ENCODE peak calls at places on chromosome 1, in five cellular contexts. K, Q, N, X and I are unnamed samples. For H4K20me1, the result is how much of the 10 kb centered on the place peaks cover.

GRCh38 chr1:160309183-160309535 is 24.2 kb upstream of the PEX19 start:
- DNase-seq in K (peak), Q (peak), N (no peak), X (no peak), I (no peak)

GRCh38 chr1:231232870-231233734 is 7.9 kb upstream of the GNPAT start:
- DNase-seq in K (no peak), Q (no peak), N (no peak), X (no peak), I (no peak)

GRCh38 chr1:62448221-62448933 is 11.5 kb downstream of the USP1 start:
- DNase-seq in K (no peak), Q (no peak), N (no peak), X (no peak), I (no peak)

GRCh38 chr1:65449214-65449823 is 28.9 kb downstream of the LEPR start:
- DNase-seq in K (no peak), Q (peak), N (no peak), X (no peak), I (no peak)

GRCh38 chr1:21736876-21737275 is 46.1 kb downstream of the USP48 start:
- DNase-seq in K (no peak), Q (no peak), N (no peak), X (no peak), I (no peak)

GRCh38 chr1:16067127-16067768 is 6.2 kb downstream of the FAM131C start:
- DNase-seq in K (no peak), Q (no peak), N (peak), X (peak), I (no peak)

GRCh38 chr1:115332813-115333608 is 5.0 kb downstream of the NGF start:
- DNase-seq in K (peak), Q (no peak), N (no peak), X (no peak), I (no peak)

GRCh38 chr1:12692967-12693782 is 22.7 kb upstream of the AADACL3 start:
- DNase-seq in K (peak), Q (no peak), N (no peak), X (no peak), I (no peak)

GRCh38 chr1:101820080-101820479 is 176.6 kb downstream of the OLFM3 start:
- DNase-seq in K (peak), Q (peak), N (peak), X (peak), I (peak)

GRCh38 chr1:235069577-235070563 is 58.8 kb downstream of the TOMM20 start:
- DNase-seq in K (peak), Q (peak), N (no peak), X (no peak), I (no peak)

GRCh38 chr1:56563568-56563967 is 15.8 kb downstream of the PLPP3 start:
- DNase-seq in K (no peak), Q (no peak), N (no peak), X (no peak), I (no peak)
- H3K9ac ChIP-seq in K (no peak), Q (no peak), N (no peak), X (no peak), I (no peak)

DNA sequence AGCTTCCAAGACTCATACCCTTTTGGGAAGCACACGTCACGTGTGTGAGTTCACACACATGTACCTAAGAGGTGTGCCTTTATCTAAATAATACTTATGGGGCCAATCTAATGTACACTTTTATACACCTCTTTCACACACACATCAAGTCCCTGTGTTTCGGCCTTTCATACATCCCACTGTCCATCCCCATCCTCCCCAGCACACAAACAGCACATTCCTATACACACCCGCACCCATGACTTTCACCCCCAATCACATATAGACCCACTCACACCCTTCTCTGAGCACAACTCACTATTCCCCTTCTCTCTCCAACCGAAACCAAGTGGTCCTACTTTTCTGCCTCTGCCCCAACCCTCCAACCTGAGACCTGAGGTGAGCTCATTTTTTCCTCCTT is 3.5 kb downstream of the MEX3A start:
- DNase-seq in K (no peak), Q (no peak), N (no peak), X (no peak), I (no peak)
- H4K20me1 ChIP-seq in K (under half), Q (under half), N (half or more), X (under half), I (under half)

DNA sequence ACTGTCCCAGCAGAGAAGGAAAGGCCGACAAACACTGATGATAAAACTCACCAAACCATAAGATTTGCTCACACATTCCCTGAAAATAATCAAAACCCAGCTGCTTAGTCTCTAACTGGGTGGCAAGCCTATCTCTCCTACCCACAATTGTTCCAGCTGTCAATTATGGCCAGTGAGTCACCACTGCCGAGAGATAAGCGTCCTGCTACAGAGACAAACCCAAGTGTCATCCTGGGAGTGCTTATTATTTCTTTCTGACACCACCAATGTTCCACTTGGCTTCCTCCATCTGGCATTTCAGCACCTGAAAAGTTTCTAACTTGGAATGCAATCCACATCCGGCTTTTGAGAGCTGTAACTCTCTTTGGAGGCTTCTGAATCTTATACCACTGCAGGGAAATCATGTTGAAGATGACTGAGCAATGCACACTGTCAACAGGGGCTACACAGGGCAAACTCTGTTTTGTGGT is 51.5 kb upstream of the VAV3 start:
- DNase-seq in K (peak), Q (peak), N (no peak), X (no peak), I (peak)
- H3K4me2 ChIP-seq in K (no peak), Q (peak), N (no peak), X (no peak), I (no peak)

GRCh38 chr1:6999826-7000225 is 214.6 kb downstream of the CAMTA1 start:
- DNase-seq in K (no peak), Q (no peak), N (no peak), X (no peak), I (no peak)

GRCh38 chr1:7000720-7001119 is 215.5 kb downstream of the CAMTA1 start:
- DNase-seq in K (no peak), Q (no peak), N (no peak), X (no peak), I (no peak)

GRCh38 chr1:6998267-6998666 is 213.0 kb downstream of the CAMTA1 start:
- DNase-seq in K (no peak), Q (peak), N (peak), X (no peak), I (no peak)

GRCh38 chr1:6995789-6996188 is 210.5 kb downstream of the CAMTA1 start:
- DNase-seq in K (no peak), Q (no peak), N (no peak), X (no peak), I (no peak)

DNA sequence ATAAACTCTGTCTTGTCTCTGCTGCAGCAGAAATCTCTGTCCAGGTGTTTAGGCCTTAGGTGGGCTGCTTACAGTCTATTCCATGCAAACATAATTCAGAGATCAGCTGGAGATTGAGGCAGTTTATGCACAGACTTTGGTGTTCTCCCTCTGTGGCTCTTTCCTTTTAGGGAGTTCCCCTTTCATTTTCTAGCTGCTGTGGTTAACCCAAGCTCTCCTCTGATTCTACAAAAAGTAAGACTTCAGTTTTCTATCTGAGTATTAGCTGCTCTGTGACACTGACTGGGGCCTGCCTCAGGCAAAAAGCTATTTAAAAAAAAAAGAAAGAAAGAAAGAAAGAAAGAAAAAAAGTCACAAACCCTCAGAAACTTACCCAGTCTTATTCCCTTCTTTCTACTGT is 211.1 kb downstream of the CAMTA1 start:
- DNase-seq in K (no peak), Q (no peak), N (no peak), X (peak), I (no peak)
- H3K9ac ChIP-seq in K (no peak), Q (no peak), N (no peak), X (peak), I (no peak)

DNA sequence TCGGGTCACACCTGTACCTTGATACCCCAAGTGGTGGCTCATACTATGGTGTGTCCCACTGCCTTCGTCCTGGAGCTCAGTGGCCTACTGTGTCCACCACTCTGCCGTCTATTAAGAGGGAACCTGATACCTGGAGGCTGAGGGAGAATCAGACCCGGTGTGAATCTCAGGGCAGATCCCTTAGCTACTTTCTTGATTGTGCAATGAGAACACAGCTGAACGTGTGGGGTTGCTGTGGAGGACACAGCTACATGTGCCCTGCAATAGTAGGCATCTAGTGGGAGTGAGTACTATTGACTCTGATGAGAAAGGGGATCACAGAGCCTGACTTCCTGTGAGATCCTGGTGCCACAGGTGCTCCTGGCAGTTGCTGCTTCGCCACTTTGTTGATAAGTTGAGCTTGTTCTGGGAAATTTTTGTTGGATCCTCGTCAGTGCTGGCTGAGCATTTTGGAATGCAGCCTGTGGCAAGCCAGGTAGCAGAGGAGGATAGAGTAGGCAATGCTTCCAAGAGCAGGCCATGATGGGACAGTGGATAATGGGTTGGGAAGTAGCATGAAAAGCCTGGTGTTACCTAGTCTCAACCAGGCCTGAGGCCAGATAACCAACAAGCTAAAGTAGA is 28.2 kb upstream of the MPZL1 start:
- DNase-seq in K (no peak), Q (no peak), N (no peak), X (no peak), I (no peak)
- H4K20me1 ChIP-seq in K (under half), Q (under half), N (under half), X (under half), I (under half)

DNA sequence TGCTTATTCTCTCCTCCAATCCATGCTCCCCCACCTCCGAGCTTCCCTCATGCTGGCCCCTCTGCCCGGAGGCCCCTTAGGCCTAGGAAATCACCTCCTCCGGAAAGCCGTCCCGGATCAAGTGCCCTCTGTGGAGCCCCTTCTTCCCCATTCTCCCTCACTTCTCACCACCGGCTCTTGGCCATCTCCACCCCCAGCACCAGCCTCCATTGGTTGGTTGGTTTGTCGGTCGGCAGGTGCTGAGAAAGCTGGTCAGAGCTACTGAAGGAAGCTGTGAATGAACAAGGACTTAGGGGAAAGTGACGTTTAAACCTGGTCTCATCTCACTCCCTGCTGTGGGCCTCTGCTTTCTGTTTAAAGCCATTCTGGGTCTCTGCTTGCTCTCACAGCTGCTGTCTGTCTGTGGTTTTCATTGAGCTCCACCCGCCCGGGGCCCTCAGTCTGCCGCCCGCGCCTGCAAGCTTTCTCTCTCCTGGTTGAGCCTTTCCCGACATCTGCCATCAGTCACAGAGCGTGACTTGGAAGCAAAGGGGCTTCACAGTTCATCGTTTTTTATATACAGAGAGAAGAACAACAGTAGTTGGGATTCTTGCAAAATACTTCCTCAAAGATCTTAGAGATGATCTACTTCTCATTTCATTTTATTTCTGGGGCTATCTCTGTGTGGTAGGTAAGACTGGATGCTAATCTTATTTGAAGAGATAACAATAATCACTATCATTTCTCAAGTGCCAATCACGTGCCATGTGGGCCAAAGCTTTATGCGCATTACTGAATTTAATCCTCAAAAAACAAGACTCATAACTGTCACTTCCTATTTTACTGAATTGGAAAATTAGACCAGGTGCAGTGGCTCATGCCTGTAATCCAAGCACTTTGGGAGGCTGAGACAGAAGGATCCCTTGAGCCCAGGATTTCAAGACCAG is 122.0 kb downstream of the KCNN3 start:
- DNase-seq in K (peak), Q (no peak), N (peak), X (no peak), I (no peak)
- H3K4me2 ChIP-seq in K (no peak), Q (no peak), N (peak), X (no peak), I (no peak)

GRCh38 chr1:52753169-52753568 is 26.9 kb downstream of the ZYG11B start:
- DNase-seq in K (no peak), Q (no peak), N (no peak), X (no peak), I (no peak)

GRCh38 chr1:52752427-52752826 is 26.2 kb downstream of the ZYG11B start:
- DNase-seq in K (peak), Q (peak), N (no peak), X (no peak), I (peak)

GRCh38 chr1:52748119-52748518 is 21.9 kb downstream of the ZYG11B start:
- DNase-seq in K (peak), Q (peak), N (no peak), X (no peak), I (no peak)

GRCh38 chr1:52756020-52756419 is 29.8 kb downstream of the ZYG11B start:
- DNase-seq in K (no peak), Q (no peak), N (peak), X (no peak), I (no peak)

DNA sequence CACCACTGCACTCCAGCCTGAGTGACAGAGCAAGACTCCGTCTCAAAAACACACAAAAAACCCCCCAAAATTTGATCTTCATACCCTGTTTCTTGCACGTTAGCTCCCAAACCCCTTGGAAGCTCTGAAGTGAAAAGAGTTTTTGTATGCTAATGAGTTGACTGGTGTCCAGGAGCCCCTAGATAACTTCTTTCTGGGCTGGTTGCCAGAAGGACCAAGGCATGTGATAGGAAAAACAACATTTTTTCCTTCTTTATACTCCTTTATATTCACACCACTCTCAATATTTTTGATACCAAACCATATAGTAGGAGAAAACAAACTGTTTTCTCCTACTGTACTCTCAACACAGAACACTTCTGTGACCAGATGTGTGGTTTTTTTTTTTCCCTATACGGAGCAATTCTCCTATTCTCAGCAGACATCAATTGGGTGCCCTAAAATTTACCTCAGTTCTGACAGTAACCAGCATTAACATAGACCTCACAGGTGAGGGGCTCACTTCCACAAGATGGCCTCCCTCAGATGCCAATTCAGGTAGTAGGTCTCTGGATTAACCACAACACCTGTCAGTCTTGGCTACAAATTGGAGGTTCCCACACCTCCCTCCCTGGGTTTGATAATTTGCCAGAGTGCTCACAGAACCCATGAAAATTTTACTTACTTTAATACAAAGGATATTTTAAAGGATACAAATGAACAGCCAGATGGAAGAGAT is 25.5 kb downstream of the ZYG11B start:
- DNase-seq in K (peak), Q (no peak), N (no peak), X (no peak), I (peak)
- H3K9ac ChIP-seq in K (no peak), Q (no peak), N (no peak), X (no peak), I (no peak)